ENCODE peak calls at places on chromosomes 4 and X, in five cellular contexts. One of them, this sample, is unnamed.
A peak's percentile ranks its signal among the peaks of the same experiment; 100 is the strongest.

GRCh38 chr4:159516556-159516955 is 413.7 kb downstream of the RAPGEF2 start:
- DNase-seq in neural crest cell: no peak
- DNase-seq in ascending aorta: no peak
- DNase-seq in body of pancreas: no peak
- DNase-seq in adrenal gland: no peak
- DNase-seq in this sample: no peak

GRCh38 chr4:152462715-152463114 is 73.2 kb downstream of the FBXW7 start:
- DNase-seq in body of pancreas: no peak
- DNase-seq in neural crest cell: no peak
- DNase-seq in adrenal gland: no peak
- DNase-seq in ascending aorta: no peak
- DNase-seq in this sample: no peak

GRCh38 chr4:42568610-42569207 is 88.2 kb downstream of the ATP8A1 start:
- DNase-seq in ascending aorta: no peak
- DNase-seq in adrenal gland: peak; percentile 63
- DNase-seq in neural crest cell: peak; percentile 62
- DNase-seq in body of pancreas: peak; percentile 78
- DNase-seq in this sample: peak; percentile 29

GRCh38 chrX:14056201-14056600 is 26.5 kb upstream of the GEMIN8 start:
- DNase-seq in ascending aorta: no peak
- DNase-seq in body of pancreas: no peak
- DNase-seq in neural crest cell: no peak
- DNase-seq in adrenal gland: no peak
- DNase-seq in this sample: no peak

GRCh38 chrX:104419211-104419610 is 146.8 kb upstream of the IL1RAPL2 start:
- DNase-seq in ascending aorta: no peak
- DNase-seq in adrenal gland: no peak
- DNase-seq in body of pancreas: no peak
- DNase-seq in neural crest cell: no peak
- DNase-seq in this sample: no peak

GRCh38 chr4:161696957-161697356 is 466.8 kb downstream of the FSTL5 start:
- DNase-seq in adrenal gland: no peak
- DNase-seq in body of pancreas: no peak
- DNase-seq in ascending aorta: no peak
- DNase-seq in neural crest cell: no peak
- DNase-seq in this sample: no peak

GRCh38 chrX:747176-747575 is 116.6 kb downstream of the SHOX start:
- DNase-seq in neural crest cell: no peak
- DNase-seq in body of pancreas: no peak
- DNase-seq in adrenal gland: no peak
- DNase-seq in ascending aorta: no peak
- DNase-seq in this sample: no peak

GRCh38 chr4:3025881-3026280 is 48.5 kb downstream of the HTT-AS start:
- DNase-seq in ascending aorta: no peak
- DNase-seq in body of pancreas: no peak
- DNase-seq in neural crest cell: no peak
- DNase-seq in adrenal gland: no peak
- DNase-seq in this sample: no peak

GRCh38 chrX:7147431-7147977 is at the start of gene STS:
- DNase-seq in adrenal gland: peak; percentile 25
- DNase-seq in body of pancreas: peak; percentile 17
- DNase-seq in neural crest cell: peak; percentile 39
- DNase-seq in ascending aorta: no peak
- DNase-seq in this sample: peak; percentile 69

GRCh38 chrX:110163488-110163887 is 154.4 kb downstream of the AMMECR1 start:
- DNase-seq in body of pancreas: no peak
- DNase-seq in adrenal gland: no peak
- DNase-seq in ascending aorta: no peak
- DNase-seq in neural crest cell: no peak
- DNase-seq in this sample: no peak

GRCh38 chr4:8646296-8647093 is 53.9 kb downstream of the CPZ start:
- DNase-seq in adrenal gland: no peak
- DNase-seq in ascending aorta: no peak
- DNase-seq in neural crest cell: no peak
- DNase-seq in body of pancreas: no peak
- DNase-seq in this sample: peak; percentile 8

GRCh38 chr4:8647094-8647570 is 54.6 kb downstream of the CPZ start:
- DNase-seq in neural crest cell: no peak
- DNase-seq in ascending aorta: no peak
- DNase-seq in body of pancreas: no peak
- DNase-seq in adrenal gland: no peak
- DNase-seq in this sample: no peak

GRCh38 chr4:8644966-8645752 is 52.6 kb downstream of the CPZ start:
- DNase-seq in neural crest cell: no peak
- DNase-seq in adrenal gland: no peak
- DNase-seq in body of pancreas: no peak
- DNase-seq in ascending aorta: no peak
- DNase-seq in this sample: peak; percentile 17

GRCh38 chr4:8644461-8644891 is 51.9 kb downstream of the CPZ start:
- DNase-seq in adrenal gland: no peak
- DNase-seq in body of pancreas: no peak
- DNase-seq in ascending aorta: no peak
- DNase-seq in neural crest cell: no peak
- DNase-seq in this sample: peak; percentile 12

DNA sequence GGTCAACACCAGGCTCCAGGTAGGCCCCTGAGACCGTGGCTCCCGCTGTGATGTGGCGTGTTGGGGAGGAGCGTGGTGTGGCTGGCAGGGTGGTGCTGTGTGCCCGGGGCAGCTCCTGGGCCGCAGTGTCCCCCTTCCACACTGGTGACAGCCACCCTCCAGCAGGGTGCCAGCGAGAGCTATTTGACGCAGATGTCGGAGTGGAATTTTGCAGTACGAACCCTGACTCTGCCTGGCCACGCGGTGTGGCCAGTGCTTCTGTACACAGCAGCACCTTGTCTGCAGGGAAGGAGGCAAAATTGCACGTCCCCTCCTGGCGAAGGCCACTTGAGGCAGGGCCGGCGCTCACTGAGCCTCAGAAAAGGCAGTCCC is 53.2 kb downstream of the CPZ start:
- DNase-seq in body of pancreas: no peak
- DNase-seq in adrenal gland: no peak
- DNase-seq in neural crest cell: no peak
- DNase-seq in ascending aorta: no peak
- DNase-seq in this sample: peak; percentile 8
- TF ChIP-seq CTCF in body of pancreas: no peak
- TF ChIP-seq CTCF in adrenal gland: no peak
- TF ChIP-seq CTCF in neural crest cell: no peak
- TF ChIP-seq CTCF in ascending aorta: no peak
- TF ChIP-seq CTCF in this sample: no peak

DNA sequence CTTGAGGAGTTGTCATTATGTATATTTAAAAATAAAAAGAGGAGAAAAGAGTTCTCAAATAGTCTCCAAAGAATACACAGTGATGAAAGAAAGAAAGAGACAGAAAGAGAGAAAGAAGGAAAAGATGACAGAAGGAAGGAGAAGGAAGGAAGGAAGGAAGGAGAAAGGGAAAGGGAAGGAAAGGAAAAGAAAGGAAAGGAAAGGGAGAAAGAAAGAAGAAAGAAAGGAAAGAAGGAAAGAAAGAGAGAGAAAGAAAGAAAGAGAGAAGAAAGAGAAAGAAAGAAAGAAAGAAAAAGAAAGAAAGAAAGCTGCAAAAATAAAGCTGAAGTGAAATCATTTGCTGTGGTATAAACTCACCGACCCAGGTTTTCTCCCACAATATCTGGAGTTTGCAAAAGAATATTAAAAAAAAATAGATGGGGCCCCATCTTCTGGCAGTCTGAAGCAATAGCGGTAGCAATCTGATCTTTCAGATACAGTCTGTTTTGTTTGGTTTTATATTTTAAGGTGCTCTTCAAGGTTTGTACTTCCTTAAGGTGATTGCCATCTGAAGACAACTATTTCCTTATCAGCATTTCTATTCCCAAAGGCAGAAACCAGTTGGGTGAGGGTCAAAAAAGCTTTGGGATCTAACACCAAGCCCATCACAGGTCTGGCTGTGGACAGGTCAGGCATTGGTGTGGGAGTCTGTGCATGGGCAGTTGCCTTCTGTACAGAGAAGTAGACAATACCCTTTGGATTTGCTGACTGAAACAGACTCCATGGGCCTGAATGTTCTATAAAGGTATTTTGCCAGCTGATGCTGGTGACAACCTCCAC is 160.4 kb downstream of the CPEB2 start:
- DNase-seq in adrenal gland: no peak
- DNase-seq in body of pancreas: no peak
- DNase-seq in neural crest cell: no peak
- DNase-seq in ascending aorta: no peak
- DNase-seq in this sample: no peak
- TF ChIP-seq CTCF in adrenal gland: peak; percentile 55
- TF ChIP-seq CTCF in body of pancreas: peak; percentile 35
- TF ChIP-seq CTCF in neural crest cell: peak; percentile 58
- TF ChIP-seq CTCF in ascending aorta: peak; percentile 11
- TF ChIP-seq CTCF in this sample: no peak

DNA sequence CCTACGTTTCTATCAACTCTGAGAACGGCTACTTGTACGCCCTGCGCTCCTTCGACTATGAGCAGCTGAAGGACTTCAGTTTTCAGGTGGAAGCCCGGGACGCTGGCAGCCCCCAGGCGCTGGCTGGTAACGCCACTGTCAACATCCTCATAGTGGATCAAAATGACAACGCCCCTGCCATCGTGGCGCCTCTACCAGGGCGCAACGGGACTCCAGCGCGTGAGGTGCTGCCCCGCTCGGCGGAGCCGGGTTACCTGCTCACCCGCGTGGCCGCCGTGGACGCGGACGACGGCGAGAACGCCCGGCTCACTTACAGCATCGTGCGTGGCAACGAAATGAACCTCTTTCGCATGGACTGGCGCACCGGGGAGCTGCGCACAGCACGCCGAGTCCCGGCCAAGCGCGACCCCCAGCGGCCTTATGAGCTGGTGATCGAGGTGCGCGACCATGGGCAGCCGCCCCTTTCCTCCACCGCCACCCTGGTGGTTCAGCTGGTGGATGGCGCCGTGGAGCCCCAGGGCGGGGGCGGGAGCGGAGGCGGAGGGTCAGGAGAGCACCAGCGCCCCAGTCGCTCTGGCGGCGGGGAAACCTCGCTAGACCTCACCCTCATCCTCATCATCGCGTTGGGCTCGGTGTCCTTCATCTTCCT is 2.7 kb downstream of the PCDH10 start:
- DNase-seq in body of pancreas: no peak
- DNase-seq in adrenal gland: no peak
- DNase-seq in ascending aorta: no peak
- DNase-seq in neural crest cell: peak; percentile 39
- DNase-seq in this sample: peak; percentile 51
- TF ChIP-seq CTCF in body of pancreas: no peak
- TF ChIP-seq CTCF in adrenal gland: no peak
- TF ChIP-seq CTCF in ascending aorta: peak; percentile 41
- TF ChIP-seq CTCF in neural crest cell: peak; percentile 61
- TF ChIP-seq CTCF in this sample: peak; percentile 35

DNA sequence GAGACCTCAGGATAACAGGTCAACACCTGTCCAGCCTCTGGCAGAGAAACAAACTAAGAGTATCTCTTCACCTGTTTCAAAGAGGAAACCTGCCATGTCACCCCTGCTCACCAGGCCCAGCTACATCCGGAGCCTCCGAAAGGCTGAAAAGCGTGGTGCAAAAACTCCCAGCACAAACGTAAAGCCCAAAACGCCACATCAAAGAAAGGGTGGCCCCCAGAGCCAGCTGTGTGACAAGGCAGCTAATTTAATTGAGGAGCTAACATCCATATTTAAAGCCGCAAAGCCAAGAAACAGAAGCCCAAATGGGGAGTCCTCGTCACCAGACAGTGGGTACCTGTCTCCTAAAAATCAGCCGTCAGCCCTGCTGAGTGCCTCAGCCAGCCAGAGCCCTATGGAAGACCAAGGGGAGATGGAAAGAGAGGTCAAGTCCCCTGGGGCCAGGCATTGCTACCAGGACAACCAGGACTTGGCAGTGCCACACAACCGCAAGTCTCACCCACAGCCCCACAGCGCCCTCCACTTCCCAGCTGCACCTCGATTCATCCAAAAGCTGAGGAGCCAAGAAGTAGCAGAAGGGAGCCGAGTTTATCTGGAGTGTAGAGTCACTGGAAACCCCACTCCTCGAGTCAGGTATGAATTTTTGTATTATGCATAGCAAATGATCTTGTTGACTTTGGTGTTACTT is 15.1 kb downstream of the PALLD start:
- DNase-seq in ascending aorta: no peak
- DNase-seq in neural crest cell: no peak
- DNase-seq in body of pancreas: no peak
- DNase-seq in adrenal gland: no peak
- DNase-seq in this sample: no peak
- TF ChIP-seq CTCF in ascending aorta: no peak
- TF ChIP-seq CTCF in neural crest cell: no peak
- TF ChIP-seq CTCF in body of pancreas: no peak
- TF ChIP-seq CTCF in adrenal gland: no peak
- TF ChIP-seq CTCF in this sample: no peak

DNA sequence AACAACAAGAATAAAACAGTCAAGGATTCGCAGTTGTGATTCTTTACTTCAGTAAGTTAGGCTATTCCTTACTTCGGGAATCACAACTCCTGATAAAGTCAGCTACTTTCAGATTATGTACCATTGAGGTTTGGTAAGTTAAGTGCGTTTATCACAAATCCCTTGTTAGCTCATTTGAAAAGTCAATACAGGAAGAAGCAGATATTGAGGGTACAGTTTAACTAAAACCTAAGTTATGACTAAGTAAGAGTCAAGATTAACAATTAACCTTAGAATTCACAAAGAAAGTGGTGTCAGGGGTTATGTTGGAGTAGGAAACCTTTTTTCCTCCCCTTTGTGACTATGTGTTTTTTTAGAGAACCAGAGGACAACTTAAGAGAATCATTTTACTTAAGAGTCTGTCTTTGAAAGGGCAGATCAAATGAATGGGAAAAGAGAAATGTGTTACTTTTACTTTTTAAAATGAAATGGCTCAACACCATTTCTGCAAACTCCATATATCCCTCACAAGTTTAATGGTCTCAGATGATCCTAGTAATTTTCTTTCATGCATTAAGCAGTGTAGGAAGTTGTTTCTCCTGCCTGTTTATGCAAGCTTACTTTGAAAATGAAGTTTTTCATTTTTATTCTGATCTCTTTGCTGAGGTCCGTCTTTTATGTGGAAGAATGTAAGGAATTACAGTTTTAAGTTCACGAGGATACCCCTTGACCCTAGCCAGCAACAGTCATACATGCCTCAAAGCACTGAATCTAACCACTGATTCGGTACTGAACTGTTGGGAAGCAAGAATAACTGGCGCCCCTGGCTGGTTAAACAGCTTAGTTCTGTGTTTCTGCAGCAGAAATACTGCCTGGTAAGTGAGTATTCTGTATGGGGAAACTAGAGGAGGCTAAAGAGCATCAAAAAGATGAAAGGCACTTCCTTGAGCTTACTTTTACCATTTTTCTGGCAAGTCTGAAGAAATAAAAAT is 211.7 kb downstream of the SLC4A4 start:
- DNase-seq in adrenal gland: no peak
- DNase-seq in body of pancreas: no peak
- DNase-seq in ascending aorta: no peak
- DNase-seq in neural crest cell: no peak
- DNase-seq in this sample: no peak
- TF ChIP-seq CTCF in adrenal gland: no peak
- TF ChIP-seq CTCF in body of pancreas: no peak
- TF ChIP-seq CTCF in ascending aorta: no peak
- TF ChIP-seq CTCF in neural crest cell: no peak
- TF ChIP-seq CTCF in this sample: no peak

GRCh38 chr4:28462766-28463165 is 1602.1 kb downstream of the STIM2 start:
- DNase-seq in adrenal gland: no peak
- DNase-seq in body of pancreas: no peak
- DNase-seq in neural crest cell: no peak
- DNase-seq in ascending aorta: no peak
- DNase-seq in this sample: no peak
- TF ChIP-seq CTCF in adrenal gland: no peak
- TF ChIP-seq CTCF in body of pancreas: no peak
- TF ChIP-seq CTCF in neural crest cell: no peak
- TF ChIP-seq CTCF in ascending aorta: no peak
- TF ChIP-seq CTCF in this sample: no peak

GRCh38 chr4:123659759-123660158 is 263.2 kb downstream of the SPRY1 start:
- DNase-seq in ascending aorta: no peak
- DNase-seq in neural crest cell: no peak
- DNase-seq in body of pancreas: no peak
- DNase-seq in adrenal gland: no peak
- DNase-seq in this sample: no peak
- TF ChIP-seq CTCF in ascending aorta: peak; percentile 28
- TF ChIP-seq CTCF in neural crest cell: peak; percentile 51
- TF ChIP-seq CTCF in body of pancreas: peak; percentile 47
- TF ChIP-seq CTCF in adrenal gland: no peak
- TF ChIP-seq CTCF in this sample: no peak